ENCODE peak calls at places on chromosomes 6 and 20, in four cellular contexts. One of them, this sample, is unnamed.
A peak's percentile ranks its signal among the peaks of the same experiment; 100 is the strongest.

GRCh38 chr6:107264357-107264831 is 149.1 kb upstream of the BEND3 start:
- DNase-seq in K562: no peak
- DNase-seq in WTC11: no peak
- DNase-seq in HepG2: peak; percentile 91
- DNase-seq in this sample: peak; percentile 37

GRCh38 chr20:5529331-5530142 is 212.8 kb upstream of the PROKR2 start:
- DNase-seq in K562: peak; percentile 64
- DNase-seq in WTC11: peak; percentile 89
- DNase-seq in HepG2: peak; percentile 84
- DNase-seq in this sample: peak; percentile 77

GRCh38 chr6:46184114-46184513 is 13.3 kb upstream of the ENPP5 start:
- DNase-seq in K562: no peak
- DNase-seq in WTC11: no peak
- DNase-seq in HepG2: no peak
- DNase-seq in this sample: no peak

GRCh38 chr6:90790058-90790457 is 203.2 kb upstream of the MAP3K7 start:
- DNase-seq in K562: no peak
- DNase-seq in WTC11: no peak
- DNase-seq in HepG2: no peak
- DNase-seq in this sample: no peak

GRCh38 chr20:41697861-41698559 is 79.8 kb upstream of the CHD6 start:
- DNase-seq in K562: no peak
- DNase-seq in WTC11: no peak
- DNase-seq in HepG2: peak; percentile 52
- DNase-seq in this sample: no peak

GRCh38 chr6:56850618-56851017 is 104.3 kb upstream of the BEND6 start:
- DNase-seq in K562: no peak
- DNase-seq in WTC11: no peak
- DNase-seq in HepG2: no peak
- DNase-seq in this sample: no peak

GRCh38 chr6:114304304-114304887 is 38.4 kb downstream of the HS3ST5 start:
- DNase-seq in K562: no peak
- DNase-seq in WTC11: no peak
- DNase-seq in HepG2: peak; percentile 19
- DNase-seq in this sample: no peak

GRCh38 chr6:125066964-125067363 is 86.6 kb upstream of the TPD52L1 start:
- DNase-seq in K562: peak; percentile 25
- DNase-seq in WTC11: no peak
- DNase-seq in HepG2: no peak
- DNase-seq in this sample: no peak

GRCh38 chr20:856361-856775 is 22.9 kb downstream of the FAM110A start:
- DNase-seq in K562: no peak
- DNase-seq in WTC11: no peak
- DNase-seq in HepG2: no peak
- DNase-seq in this sample: peak; percentile 72

GRCh38 chr20:36390719-36391415 is 84.7 kb downstream of the DLGAP4 start:
- DNase-seq in K562: no peak
- DNase-seq in WTC11: no peak
- DNase-seq in HepG2: no peak
- DNase-seq in this sample: no peak

GRCh38 chr6:66662196-66662595 is 955.2 kb upstream of the EYS start:
- DNase-seq in K562: no peak
- DNase-seq in WTC11: no peak
- DNase-seq in HepG2: peak; percentile 10
- DNase-seq in this sample: peak; percentile 4

GRCh38 chr6:36769161-36769675 is 70.0 kb downstream of the CPNE5 start:
- DNase-seq in K562: no peak
- DNase-seq in WTC11: no peak
- DNase-seq in HepG2: no peak
- DNase-seq in this sample: no peak

DNA sequence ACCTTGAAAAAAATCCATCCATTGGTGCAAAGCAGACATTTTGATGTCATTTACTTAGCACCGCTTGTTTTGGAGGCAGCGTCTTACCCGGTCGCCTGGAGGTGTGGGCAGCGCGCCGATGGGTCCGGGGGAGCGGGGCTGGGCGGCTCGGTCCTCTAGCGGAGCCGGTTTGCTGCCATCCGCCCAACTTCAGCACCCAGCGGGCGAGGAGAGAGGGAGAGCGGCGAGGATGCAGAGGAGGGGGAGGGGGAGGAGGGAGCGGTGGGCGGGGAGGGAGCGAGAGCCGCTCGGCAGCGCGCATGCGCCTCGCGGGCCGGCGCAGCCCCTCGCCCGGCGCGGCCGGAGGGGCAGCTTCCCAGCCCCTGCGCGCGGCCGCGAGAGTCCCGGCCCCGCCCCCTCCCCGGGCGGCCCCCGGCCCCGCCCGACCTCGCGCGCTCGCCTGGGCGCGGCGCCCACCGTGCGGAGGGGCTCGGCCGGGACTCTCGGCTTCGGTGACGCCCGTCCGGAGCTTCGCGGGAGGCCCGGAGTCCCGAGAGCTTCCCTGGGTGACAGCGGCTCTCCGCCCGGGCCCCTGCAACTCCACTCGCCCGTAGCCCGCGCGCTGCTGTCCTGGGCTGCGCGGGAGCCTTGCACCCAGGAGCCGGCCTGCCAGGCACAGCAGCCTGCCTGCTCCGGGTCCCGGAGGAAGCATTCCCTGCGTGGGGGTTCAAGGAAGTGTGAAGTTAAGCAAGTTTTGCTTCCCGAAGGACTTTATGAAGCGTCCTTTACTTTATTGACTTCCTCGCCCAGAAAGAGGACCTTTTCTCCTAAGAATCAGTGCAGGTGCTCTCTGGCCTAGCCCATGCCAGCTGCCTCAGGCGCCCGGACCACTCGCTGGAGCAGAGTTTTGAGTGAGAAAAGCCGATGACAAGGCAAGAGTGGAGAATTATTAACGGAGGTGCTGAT is at the start of gene RGS17:
- DNase-seq in K562: no peak
- DNase-seq in WTC11: peak; percentile 77
- DNase-seq in HepG2: no peak
- DNase-seq in this sample: peak; percentile 65
- TF ChIP-seq NR3C1 in K562: no peak
- TF ChIP-seq NR3C1 in WTC11: peak; percentile 21
- TF ChIP-seq NR3C1 in HepG2: no peak
- TF ChIP-seq NR3C1 in this sample: no peak

GRCh38 chr6:164911151-164911550 is 398.3 kb downstream of the C6orf118 start:
- DNase-seq in K562: no peak
- DNase-seq in WTC11: no peak
- DNase-seq in HepG2: no peak
- DNase-seq in this sample: no peak

GRCh38 chr6:164917211-164917610 is 392.2 kb downstream of the C6orf118 start:
- DNase-seq in K562: no peak
- DNase-seq in WTC11: no peak
- DNase-seq in HepG2: no peak
- DNase-seq in this sample: no peak

GRCh38 chr6:164911873-164912580 is 397.4 kb downstream of the C6orf118 start:
- DNase-seq in K562: no peak
- DNase-seq in WTC11: no peak
- DNase-seq in HepG2: no peak
- DNase-seq in this sample: no peak
- TF ChIP-seq NR3C1 in K562: no peak
- TF ChIP-seq NR3C1 in WTC11: no peak
- TF ChIP-seq NR3C1 in HepG2: no peak
- TF ChIP-seq NR3C1 in this sample: no peak

GRCh38 chr6:12748411-12748810 is 31.8 kb downstream of the PHACTR1 start:
- DNase-seq in K562: no peak
- DNase-seq in WTC11: no peak
- DNase-seq in HepG2: no peak
- DNase-seq in this sample: no peak
- TF ChIP-seq NR3C1 in K562: no peak
- TF ChIP-seq NR3C1 in WTC11: no peak
- TF ChIP-seq NR3C1 in HepG2: no peak
- TF ChIP-seq NR3C1 in this sample: no peak

GRCh38 chr20:57901526-57901925 is 191.7 kb upstream of the PMEPA1 start:
- DNase-seq in K562: no peak
- DNase-seq in WTC11: no peak
- DNase-seq in HepG2: no peak
- DNase-seq in this sample: no peak

GRCh38 chr20:57905448-57905847 is 195.6 kb upstream of the PMEPA1 start:
- DNase-seq in K562: no peak
- DNase-seq in WTC11: no peak
- DNase-seq in HepG2: no peak
- DNase-seq in this sample: no peak

GRCh38 chr20:57907131-57908083 is 197.6 kb upstream of the PMEPA1 start:
- DNase-seq in K562: no peak
- DNase-seq in WTC11: no peak
- DNase-seq in HepG2: no peak
- DNase-seq in this sample: no peak

GRCh38 chr20:57902478-57902877 is 192.7 kb upstream of the PMEPA1 start:
- DNase-seq in K562: no peak
- DNase-seq in WTC11: no peak
- DNase-seq in HepG2: no peak
- DNase-seq in this sample: no peak

GRCh38 chr20:57904706-57905105 is 194.9 kb upstream of the PMEPA1 start:
- DNase-seq in K562: no peak
- DNase-seq in WTC11: no peak
- DNase-seq in HepG2: no peak
- DNase-seq in this sample: no peak
- TF ChIP-seq NR3C1 in K562: no peak
- TF ChIP-seq NR3C1 in WTC11: no peak
- TF ChIP-seq NR3C1 in HepG2: no peak
- TF ChIP-seq NR3C1 in this sample: no peak

GRCh38 chr6:38997128-38997761 is 51.3 kb upstream of the GLP1R start:
- DNase-seq in K562: peak; percentile 58
- DNase-seq in WTC11: peak; percentile 80
- DNase-seq in HepG2: peak; percentile 29
- DNase-seq in this sample: peak; percentile 1
- TF ChIP-seq NR3C1 in K562: no peak
- TF ChIP-seq NR3C1 in WTC11: no peak
- TF ChIP-seq NR3C1 in HepG2: no peak
- TF ChIP-seq NR3C1 in this sample: no peak

GRCh38 chr20:38727602-38728236 is 3.4 kb downstream of the SLC32A1 start:
- DNase-seq in K562: no peak
- DNase-seq in WTC11: no peak
- DNase-seq in HepG2: no peak
- DNase-seq in this sample: no peak

GRCh38 chr20:38724603-38725457 is 544 bp downstream of the SLC32A1 start:
- DNase-seq in K562: no peak
- DNase-seq in WTC11: peak; percentile 77
- DNase-seq in HepG2: no peak
- DNase-seq in this sample: no peak

GRCh38 chr20:38725458-38725958 is 1.2 kb downstream of the SLC32A1 start:
- DNase-seq in K562: no peak
- DNase-seq in WTC11: no peak
- DNase-seq in HepG2: no peak
- DNase-seq in this sample: no peak

GRCh38 chr20:38726849-38727601 is 2.7 kb downstream of the SLC32A1 start:
- DNase-seq in K562: peak; percentile 81
- DNase-seq in WTC11: peak; percentile 98
- DNase-seq in HepG2: peak; percentile 61
- DNase-seq in this sample: no peak

DNA sequence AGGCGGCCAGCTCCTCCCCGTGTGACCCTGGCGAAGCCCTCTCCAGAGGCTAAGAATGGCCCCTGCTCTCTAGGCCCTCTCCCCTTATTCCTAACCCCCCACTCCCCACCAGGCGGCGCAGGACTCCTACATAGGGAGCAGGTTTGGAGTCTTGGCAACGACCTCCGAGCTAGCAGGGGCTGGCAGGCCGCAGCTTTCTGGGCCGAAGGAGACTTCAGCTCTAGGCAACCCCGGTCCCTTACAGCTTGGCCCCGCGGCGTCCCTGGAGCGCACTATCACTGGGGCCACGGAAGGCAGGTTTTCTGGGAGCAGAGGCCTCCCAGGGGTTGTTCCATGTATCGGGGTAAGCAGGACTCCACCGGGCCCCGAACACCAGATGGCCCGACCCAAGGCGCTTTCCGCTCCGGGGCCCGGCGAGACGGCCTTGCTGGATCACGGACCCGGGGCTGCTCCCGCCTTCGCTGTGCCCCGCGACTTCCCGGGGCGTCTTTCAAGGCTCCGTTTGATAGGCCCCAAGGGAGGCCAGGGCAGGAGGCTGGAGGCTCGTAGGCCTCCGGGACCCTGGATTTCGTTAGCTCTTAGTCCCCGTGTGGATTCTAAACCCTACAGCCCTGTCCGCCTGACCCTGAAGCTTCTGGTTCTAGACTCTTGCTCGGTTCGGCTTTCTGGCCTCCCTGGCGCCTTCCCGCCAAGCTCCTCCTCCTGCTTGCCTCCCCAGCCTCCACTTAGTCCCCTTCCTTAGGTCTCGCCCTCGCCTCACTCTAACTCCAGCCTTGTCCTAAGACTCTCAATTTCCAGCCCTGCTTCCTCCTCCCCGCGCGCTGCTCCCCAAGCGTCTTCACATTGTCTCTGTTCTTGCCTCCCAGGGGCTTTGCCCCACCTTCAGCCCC is 1.9 kb downstream of the SLC32A1 start:
- DNase-seq in K562: peak; percentile 79
- DNase-seq in WTC11: peak; percentile 94
- DNase-seq in HepG2: peak; percentile 75
- DNase-seq in this sample: peak; percentile 54
- TF ChIP-seq NR3C1 in K562: no peak
- TF ChIP-seq NR3C1 in WTC11: no peak
- TF ChIP-seq NR3C1 in HepG2: no peak
- TF ChIP-seq NR3C1 in this sample: no peak

GRCh38 chr20:21364413-21364812 is 32.9 kb downstream of the NKX2-4 start:
- DNase-seq in K562: no peak
- DNase-seq in WTC11: no peak
- DNase-seq in HepG2: peak; percentile 73
- DNase-seq in this sample: no peak
- TF ChIP-seq NR3C1 in K562: no peak
- TF ChIP-seq NR3C1 in WTC11: no peak
- TF ChIP-seq NR3C1 in HepG2: no peak
- TF ChIP-seq NR3C1 in this sample: no peak

DNA sequence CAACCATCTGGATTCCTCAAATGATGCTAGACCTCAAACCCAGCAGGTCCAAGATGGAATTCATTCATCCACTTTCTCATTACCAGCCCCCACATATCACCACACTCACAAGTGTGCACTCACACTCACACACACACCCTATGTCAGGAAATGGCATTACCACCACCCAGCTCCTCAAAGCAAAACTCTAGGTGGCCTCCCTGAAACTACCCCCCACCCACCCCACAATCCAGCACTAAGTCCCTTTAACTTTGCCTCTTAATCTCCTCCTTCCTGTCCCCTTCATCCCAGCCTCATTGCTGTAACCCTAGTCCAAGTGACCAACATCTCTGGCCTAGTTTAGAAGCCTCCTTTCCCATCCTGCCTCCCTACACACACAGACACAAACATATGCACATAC is 109.4 kb downstream of the TNFAIP3 start:
- DNase-seq in K562: no peak
- DNase-seq in WTC11: no peak
- DNase-seq in HepG2: no peak
- DNase-seq in this sample: no peak
- TF ChIP-seq NR3C1 in K562: no peak
- TF ChIP-seq NR3C1 in WTC11: no peak
- TF ChIP-seq NR3C1 in HepG2: no peak
- TF ChIP-seq NR3C1 in this sample: no peak